ENCODE peak calls at places on chromosomes 13 and 19, in six cellular contexts. G is heart left ventricle; N is AG04450; B is neuronal stem cell; M is CD8-positive, alpha-beta T cell; I is mucosa of descending colon. Y is an unnamed sample. For H3K9me3, the result is how much of the 10 kb centered on the place peaks cover.

GRCh38 chr13:113275387-113275786 is 21.7 kb upstream of the LAMP1 start:
- DNase-seq in G (peak), N (peak), B (no peak), M (no peak), I (no peak), Y (no peak)

GRCh38 chr19:280541-281007 is 10.6 kb downstream of the PLPP2 start:
- DNase-seq in G (no peak), N (no peak), B (peak), M (no peak), I (no peak), Y (no peak)

GRCh38 chr13:48110132-48110868 is 15.4 kb upstream of the MED4 start:
- DNase-seq in G (no peak), N (no peak), B (no peak), M (no peak), I (no peak), Y (no peak)

GRCh38 chr19:10000171-10000826 is 10.0 kb downstream of the COL5A3 start:
- DNase-seq in G (peak), N (no peak), B (peak), M (peak), I (no peak), Y (peak)

GRCh38 chr13:112803422-112803821 is 113.6 kb downstream of the ATP11A start:
- DNase-seq in G (no peak), N (no peak), B (no peak), M (no peak), I (no peak), Y (no peak)

GRCh38 chr13:57409121-57409520 is 222.4 kb upstream of the PCDH17 start:
- DNase-seq in G (no peak), N (no peak), B (peak), M (no peak), I (no peak), Y (no peak)

GRCh38 chr13:29284726-29285125 is 310.8 kb downstream of the SLC7A1 start:
- DNase-seq in G (no peak), N (no peak), B (no peak), M (no peak), I (no peak), Y (no peak)

GRCh38 chr19:8393871-8394250 is 3.7 kb downstream of the RAB11B start:
- DNase-seq in G (no peak), N (no peak), B (no peak), M (no peak), I (peak), Y (no peak)

DNA sequence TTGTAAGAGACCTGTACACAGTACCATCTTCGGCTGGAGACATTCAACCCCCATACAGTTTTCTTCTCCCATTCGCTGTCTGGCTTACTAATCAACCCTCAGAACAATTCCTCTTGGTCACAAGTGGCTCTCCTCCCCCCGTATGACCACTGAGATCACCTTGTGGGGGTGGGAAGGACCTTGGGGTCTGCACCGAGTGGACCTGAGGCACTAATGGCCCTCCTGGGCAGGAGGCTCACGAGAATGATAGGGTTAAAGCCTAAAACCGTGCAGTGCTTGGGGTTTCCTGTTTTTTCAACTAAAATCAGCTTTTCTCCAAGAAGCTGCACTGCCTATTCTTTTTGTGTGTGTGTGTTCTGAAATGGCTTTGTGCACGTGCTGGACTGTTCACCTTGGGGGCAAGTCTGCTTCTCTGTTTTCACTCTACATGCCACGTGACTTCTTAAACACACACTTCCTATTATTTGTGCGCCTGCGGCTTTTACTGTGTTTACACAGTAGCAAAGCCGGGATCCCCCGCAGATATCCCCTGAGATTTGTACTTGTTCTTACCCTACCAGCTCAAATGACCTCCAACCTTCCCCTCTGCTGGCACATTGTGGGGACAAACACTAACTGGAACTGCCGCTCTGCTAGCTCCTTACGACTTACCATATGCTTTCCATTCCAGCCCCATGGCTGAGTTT is 12.3 kb downstream of the RBM26 start:
- DNase-seq in G (no peak), N (no peak), B (no peak), M (no peak), I (no peak), Y (no peak)
- H3K4me3 ChIP-seq in G (no peak), N (no peak), B (no peak), M (peak), I (no peak), Y (no peak)

GRCh38 chr19:12353375-12353774 is 12.1 kb downstream of the ZNF442 start:
- DNase-seq in G (no peak), N (no peak), B (no peak), M (no peak), I (no peak), Y (no peak)
- H3K9me3 ChIP-seq in G (half or more), N (under half), B (half or more), M (under half), I (half or more), Y (under half)

DNA sequence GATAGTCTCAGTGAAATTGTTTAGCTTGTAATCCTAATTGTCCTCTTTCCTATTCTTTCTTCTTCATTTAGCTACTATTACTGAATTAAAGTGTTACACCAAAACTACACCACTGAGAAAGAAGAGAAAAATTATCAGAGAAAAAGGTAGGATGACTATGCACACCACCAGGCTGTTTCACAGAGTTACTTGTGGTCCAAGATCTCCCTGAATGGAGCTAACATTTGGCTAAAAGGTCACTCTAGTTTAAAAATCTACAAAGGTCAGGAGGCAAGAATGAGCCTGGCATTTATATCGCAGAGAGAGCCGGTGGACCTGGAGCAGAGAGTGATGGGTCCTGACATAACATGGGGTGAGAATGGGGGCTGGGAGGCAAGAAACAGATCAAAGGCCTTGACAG is 37.0 kb upstream of the EEF1AKMT1 start:
- DNase-seq in G (no peak), N (no peak), B (no peak), M (no peak), I (no peak), Y (no peak)
- H3K4me3 ChIP-seq in G (no peak), N (no peak), B (no peak), M (no peak), I (no peak), Y (no peak)

GRCh38 chr19:2933490-2933910 is 11.3 kb downstream of the ZNF77 start:
- DNase-seq in G (no peak), N (no peak), B (no peak), M (no peak), I (no peak), Y (no peak)
- H3K9me3 ChIP-seq in G (half or more), N (half or more), B (half or more), M (under half), I (under half), Y (under half)

GRCh38 chr19:44305457-44305856 is 632 bp upstream of the ZNF235 start:
- DNase-seq in G (no peak), N (no peak), B (no peak), M (no peak), I (no peak), Y (no peak)
- H3K4me3 ChIP-seq in G (peak), N (peak), B (no peak), M (peak), I (no peak), Y (no peak)

GRCh38 chr19:19873381-19873780 is 7.7 kb downstream of the ZNF253 start:
- DNase-seq in G (no peak), N (no peak), B (no peak), M (no peak), I (no peak), Y (no peak)

GRCh38 chr19:19865750-19866598 is at the start of gene ZNF253:
- DNase-seq in G (peak), N (peak), B (peak), M (peak), I (peak), Y (peak)

GRCh38 chr19:19866599-19867248 is 1.0 kb downstream of the ZNF253 start:
- DNase-seq in G (no peak), N (no peak), B (peak), M (peak), I (no peak), Y (no peak)

DNA sequence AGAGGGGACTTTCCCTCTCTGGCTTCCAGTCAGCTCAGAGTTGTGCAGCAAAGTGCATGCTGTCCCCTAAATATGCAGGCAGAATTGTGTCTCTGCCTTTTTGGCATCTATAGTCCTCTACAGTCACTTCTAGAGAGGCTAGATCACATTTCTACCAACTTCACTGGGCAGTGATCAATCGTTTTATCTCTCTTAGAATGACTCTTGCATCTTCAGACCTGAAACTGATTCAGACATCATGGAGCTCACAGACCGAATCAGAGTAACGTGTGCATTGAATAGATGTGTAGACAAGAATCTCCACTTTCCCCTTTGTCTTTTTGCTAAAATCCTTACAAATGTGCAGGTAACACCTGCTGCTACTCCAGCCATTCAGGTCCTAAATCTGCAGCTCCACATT is 6.2 kb downstream of the ZNF253 start:
- DNase-seq in G (no peak), N (no peak), B (no peak), M (no peak), I (no peak), Y (no peak)
- H3K9me3 ChIP-seq in G (under half), N (under half), B (half or more), M (under half), I (half or more), Y (under half)

GRCh38 chr19:46100344-46100743 is 24.1 kb downstream of the IGFL3 start:
- DNase-seq in G (no peak), N (no peak), B (no peak), M (no peak), I (no peak), Y (no peak)
- H3K4me3 ChIP-seq in G (no peak), N (no peak), B (no peak), M (no peak), I (no peak), Y (no peak)

Y was measured in ascending aorta.